ENCODE peak calls at places on chromosomes 13 and 19, in four cellular contexts. One of them, this sample, is unnamed.

GRCh38 chr19:35347171-35347929 is at the start of gene FFAR1:
- DNase-seq in hepatocyte: no peak
- DNase-seq in GM23248: no peak
- DNase-seq in PC-3: no peak
- DNase-seq in this sample: no peak

GRCh38 chr19:16088351-16088984 is 12.2 kb downstream of the TPM4 start:
- DNase-seq in hepatocyte: no peak
- DNase-seq in GM23248: no peak
- DNase-seq in PC-3: no peak
- DNase-seq in this sample: no peak

GRCh38 chr19:44703336-44704078 is 4.6 kb downstream of the CEACAM16 start:
- DNase-seq in hepatocyte: no peak
- DNase-seq in GM23248: no peak
- DNase-seq in PC-3: no peak
- DNase-seq in this sample: no peak

GRCh38 chr13:22562116-22562515 is 618.7 kb upstream of the SGCG start:
- DNase-seq in hepatocyte: no peak
- DNase-seq in GM23248: no peak
- DNase-seq in PC-3: no peak
- DNase-seq in this sample: no peak

GRCh38 chr13:99355267-99356215 is 48.3 kb upstream of the GPR183 start:
- DNase-seq in hepatocyte: no peak
- DNase-seq in GM23248: no peak
- DNase-seq in PC-3: no peak
- DNase-seq in this sample: no peak

GRCh38 chr13:100895656-100896055 is 221.1 kb upstream of the TMTC4 start:
- DNase-seq in hepatocyte: no peak
- DNase-seq in GM23248: no peak
- DNase-seq in PC-3: no peak
- DNase-seq in this sample: no peak

GRCh38 chr13:60629158-60629557 is 232.1 kb downstream of the TDRD3 start:
- DNase-seq in hepatocyte: no peak
- DNase-seq in GM23248: no peak
- DNase-seq in PC-3: no peak
- DNase-seq in this sample: peak

GRCh38 chr13:66657165-66657895 is 572.8 kb downstream of the PCDH9 start:
- DNase-seq in hepatocyte: peak
- DNase-seq in GM23248: peak
- DNase-seq in PC-3: peak
- DNase-seq in this sample: peak

GRCh38 chr13:74017301-74018092 is 116.7 kb downstream of the KLF12 start:
- DNase-seq in hepatocyte: no peak
- DNase-seq in GM23248: no peak
- DNase-seq in PC-3: no peak
- DNase-seq in this sample: no peak

GRCh38 chr13:99606322-99607089 is 105.2 kb downstream of the TM9SF2 start:
- DNase-seq in hepatocyte: peak
- DNase-seq in GM23248: peak
- DNase-seq in PC-3: peak
- DNase-seq in this sample: peak

GRCh38 chr19:5358173-5358800 is 17.7 kb upstream of the PTPRS start:
- DNase-seq in hepatocyte: no peak
- DNase-seq in GM23248: peak
- DNase-seq in PC-3: peak
- DNase-seq in this sample: peak

GRCh38 chr19:10270616-10271394 is at the start of gene ICAM1:
- DNase-seq in hepatocyte: peak
- DNase-seq in GM23248: peak
- DNase-seq in PC-3: peak
- DNase-seq in this sample: peak

GRCh38 chr19:40270362-40271089 is 14.6 kb downstream of the AKT2 start:
- DNase-seq in hepatocyte: no peak
- DNase-seq in GM23248: no peak
- DNase-seq in PC-3: no peak
- DNase-seq in this sample: peak

GRCh38 chr19:49073514-49074378 is 1.2 kb upstream of the KCNA7 start:
- DNase-seq in hepatocyte: no peak
- DNase-seq in GM23248: peak
- DNase-seq in PC-3: peak
- DNase-seq in this sample: peak

GRCh38 chr13:73220966-73221720 is 162.3 kb downstream of the KLF5 start:
- DNase-seq in hepatocyte: peak
- DNase-seq in GM23248: peak
- DNase-seq in PC-3: no peak
- DNase-seq in this sample: no peak

GRCh38 chr13:41008349-41008980 is 10.7 kb downstream of the ELF1 start:
- DNase-seq in hepatocyte: peak
- DNase-seq in GM23248: peak
- DNase-seq in PC-3: peak
- DNase-seq in this sample: no peak

GRCh38 chr19:28103916-28104315 is 1109.0 kb downstream of the UQCRFS1 start:
- DNase-seq in hepatocyte: no peak
- DNase-seq in GM23248: no peak
- DNase-seq in PC-3: no peak
- DNase-seq in this sample: peak

GRCh38 chr19:13057744-13058143 is 44.9 kb downstream of the LYL1 start:
- DNase-seq in hepatocyte: peak
- DNase-seq in GM23248: no peak
- DNase-seq in PC-3: no peak
- DNase-seq in this sample: no peak

GRCh38 chr19:47663435-47663910 is 49.7 kb upstream of the EHD2 start:
- DNase-seq in hepatocyte: peak
- DNase-seq in GM23248: peak
- DNase-seq in PC-3: peak
- DNase-seq in this sample: no peak

GRCh38 chr13:33480561-33480960 is 195.0 kb upstream of the STARD13 start:
- DNase-seq in hepatocyte: no peak
- DNase-seq in GM23248: peak
- DNase-seq in PC-3: no peak
- DNase-seq in this sample: no peak

GRCh38 chr19:48713041-48713863 is 6.3 kb downstream of the MAMSTR start:
- DNase-seq in hepatocyte: peak
- DNase-seq in GM23248: peak
- DNase-seq in PC-3: no peak
- DNase-seq in this sample: peak

GRCh38 chr19:34534206-34534605 is 52.6 kb downstream of the WTIP start:
- DNase-seq in hepatocyte: no peak
- DNase-seq in GM23248: no peak
- DNase-seq in PC-3: no peak
- DNase-seq in this sample: no peak

GRCh38 chr13:64457976-64458375 is 2772.2 kb downstream of the PCDH9 start:
- DNase-seq in hepatocyte: no peak
- DNase-seq in GM23248: no peak
- DNase-seq in PC-3: no peak
- DNase-seq in this sample: no peak

GRCh38 chr19:34274827-34275625 is 20.7 kb downstream of the GARRE1 start:
- DNase-seq in hepatocyte: no peak
- DNase-seq in GM23248: peak
- DNase-seq in PC-3: peak
- DNase-seq in this sample: no peak

GRCh38 chr13:41931337-41931736 is 29.6 kb downstream of the VWA8 start:
- DNase-seq in hepatocyte: no peak
- DNase-seq in GM23248: peak
- DNase-seq in PC-3: peak
- DNase-seq in this sample: no peak

GRCh38 chr13:40666058-40666904 is at the start of gene FOXO1:
- DNase-seq in hepatocyte: peak
- DNase-seq in GM23248: peak
- DNase-seq in PC-3: peak
- DNase-seq in this sample: peak

GRCh38 chr19:4083677-4084546 is 17.2 kb upstream of the ZBTB7A start:
- DNase-seq in hepatocyte: peak
- DNase-seq in GM23248: no peak
- DNase-seq in PC-3: peak
- DNase-seq in this sample: no peak

GRCh38 chr13:107832521-107833095 is 382.7 kb downstream of the LIG4 start:
- DNase-seq in hepatocyte: no peak
- DNase-seq in GM23248: no peak
- DNase-seq in PC-3: no peak
- DNase-seq in this sample: peak

GRCh38 chr13:110706570-110707378 is 858 bp upstream of the CARS2 start:
- DNase-seq in hepatocyte: no peak
- DNase-seq in GM23248: no peak
- DNase-seq in PC-3: no peak
- DNase-seq in this sample: no peak
- H3K4me3 ChIP-seq in hepatocyte: no peak
- H3K4me3 ChIP-seq in GM23248: peak
- H3K4me3 ChIP-seq in PC-3: peak
- H3K4me3 ChIP-seq in this sample: peak

DNA sequence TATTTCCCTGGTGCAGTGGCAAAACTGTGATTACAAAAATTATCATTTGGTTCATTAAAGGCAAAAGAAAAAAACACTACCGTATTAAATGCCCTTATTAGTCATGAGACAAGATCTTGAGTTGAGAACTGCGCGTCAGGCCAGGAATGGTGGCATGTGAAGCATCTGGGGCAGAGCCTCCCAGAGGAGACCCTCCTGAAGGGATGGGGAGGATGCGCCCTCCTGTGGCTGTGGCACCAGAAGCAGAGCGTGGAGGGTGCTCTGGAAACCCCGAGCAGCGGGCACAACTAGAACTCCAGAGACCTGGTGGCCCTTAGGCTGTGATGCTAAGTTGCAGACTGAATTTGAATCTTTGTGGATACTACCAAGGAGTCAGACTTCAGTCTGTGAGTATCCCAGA is 11.5 kb downstream of the CUL4A start:
- DNase-seq in hepatocyte: no peak
- DNase-seq in GM23248: no peak
- DNase-seq in PC-3: no peak
- DNase-seq in this sample: peak
- TF ChIP-seq EZH2phosphoT487 in hepatocyte: no peak
- TF ChIP-seq EZH2phosphoT487 in GM23248: no peak
- TF ChIP-seq EZH2phosphoT487 in PC-3: no peak
- TF ChIP-seq EZH2phosphoT487 in this sample: no peak

GRCh38 chr19:30228726-30229523 is 143.3 kb upstream of the ZNF536 start:
- DNase-seq in hepatocyte: peak
- DNase-seq in GM23248: peak
- DNase-seq in PC-3: no peak
- DNase-seq in this sample: peak
- H3K4me3 ChIP-seq in hepatocyte: peak
- H3K4me3 ChIP-seq in GM23248: peak
- H3K4me3 ChIP-seq in PC-3: no peak
- H3K4me3 ChIP-seq in this sample: peak

GRCh38 chr19:38933544-38933943 is 2.8 kb downstream of the MRPS12 start:
- DNase-seq in hepatocyte: no peak
- DNase-seq in GM23248: no peak
- DNase-seq in PC-3: no peak
- DNase-seq in this sample: no peak

GRCh38 chr19:38929929-38930775 is at the start of gene SARS2:
- DNase-seq in hepatocyte: peak
- DNase-seq in GM23248: peak
- DNase-seq in PC-3: peak
- DNase-seq in this sample: peak

GRCh38 chr19:38930776-38931761 is at the start of gene MRPS12:
- DNase-seq in hepatocyte: peak
- DNase-seq in GM23248: peak
- DNase-seq in PC-3: peak
- DNase-seq in this sample: peak

GRCh38 chr19:38928406-38929001 is 2.1 kb downstream of the SARS2 start:
- DNase-seq in hepatocyte: no peak
- DNase-seq in GM23248: no peak
- DNase-seq in PC-3: no peak
- DNase-seq in this sample: no peak

DNA sequence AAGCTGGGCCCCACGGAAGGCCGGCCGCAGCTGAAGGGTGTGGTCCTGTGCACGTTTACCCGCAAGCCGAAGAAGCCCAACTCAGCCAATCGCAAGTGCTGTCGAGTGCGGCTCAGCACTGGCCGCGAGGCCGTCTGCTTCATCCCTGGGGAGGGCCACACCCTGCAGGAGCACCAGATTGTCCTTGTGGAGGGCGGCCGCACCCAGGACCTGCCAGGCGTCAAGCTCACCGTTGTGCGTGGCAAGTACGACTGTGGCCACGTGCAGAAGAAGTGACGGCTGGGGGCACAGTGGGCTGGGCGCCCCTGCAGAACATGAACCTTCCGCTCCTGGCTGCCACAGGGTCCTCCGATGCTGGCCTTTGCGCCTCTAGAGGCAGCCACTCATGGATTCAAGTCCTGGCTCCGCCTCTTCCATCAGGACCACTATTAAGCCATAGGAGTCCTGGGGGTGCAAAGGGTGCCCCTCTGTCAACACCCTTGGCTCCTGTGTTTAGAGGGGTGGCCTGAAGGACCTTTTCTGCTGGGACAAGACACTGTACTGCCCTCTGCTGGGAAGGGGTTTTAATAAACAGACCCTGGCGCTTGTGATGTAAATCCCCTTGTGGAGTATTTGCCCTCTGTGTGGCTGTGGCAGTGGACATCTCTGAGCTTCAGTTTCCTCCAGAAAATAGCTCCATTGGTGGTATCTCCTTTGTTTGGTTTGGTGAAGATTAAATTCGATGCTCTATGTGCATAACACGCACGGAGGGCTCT is 1.9 kb downstream of the MRPS12 start:
- DNase-seq in hepatocyte: no peak
- DNase-seq in GM23248: peak
- DNase-seq in PC-3: peak
- DNase-seq in this sample: peak
- TF ChIP-seq EZH2phosphoT487 in hepatocyte: no peak
- TF ChIP-seq EZH2phosphoT487 in GM23248: no peak
- TF ChIP-seq EZH2phosphoT487 in PC-3: no peak
- TF ChIP-seq EZH2phosphoT487 in this sample: no peak

DNA sequence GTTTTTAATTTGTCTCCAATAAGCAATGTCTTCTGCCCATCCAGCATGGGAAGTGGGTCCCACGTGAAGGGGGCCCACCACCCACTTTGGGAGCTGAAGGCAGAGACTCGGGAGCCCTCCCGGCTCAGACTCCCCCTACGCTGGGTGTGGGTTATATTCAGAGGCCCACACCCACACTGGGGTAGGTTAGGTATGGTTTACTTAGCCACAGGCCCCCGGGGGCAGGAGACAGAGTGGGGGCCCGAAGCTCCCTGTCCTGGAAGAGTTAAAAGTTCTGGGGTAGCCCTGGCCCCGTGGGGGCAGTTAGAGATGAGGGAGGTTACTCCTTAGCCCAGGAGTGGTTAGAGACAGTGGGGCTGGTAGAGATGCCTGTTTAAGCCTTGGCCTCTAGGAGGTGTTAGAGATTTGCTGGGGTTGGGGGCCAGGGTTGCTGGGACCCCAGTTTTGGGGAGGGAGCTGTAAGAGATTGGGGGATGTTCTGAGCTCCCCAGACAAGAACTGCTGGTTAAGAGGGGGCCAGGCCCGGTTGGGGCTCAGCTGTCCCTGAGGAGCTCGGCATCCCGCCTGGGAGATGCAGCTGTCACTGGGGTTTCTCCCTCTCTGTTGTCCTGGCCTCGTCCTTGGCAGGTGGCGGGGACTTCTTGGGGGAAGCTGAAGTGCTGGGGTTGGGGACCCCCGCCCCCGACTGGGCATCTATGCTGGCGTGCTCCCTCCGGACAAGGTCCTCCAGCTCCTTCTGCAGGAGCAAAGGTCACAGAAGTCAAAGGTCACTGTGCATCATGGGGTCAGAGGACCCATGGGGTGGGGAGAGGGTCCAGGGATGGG is 712 bp upstream of the RINL start:
- DNase-seq in hepatocyte: no peak
- DNase-seq in GM23248: no peak
- DNase-seq in PC-3: no peak
- DNase-seq in this sample: no peak
- H3K4me3 ChIP-seq in hepatocyte: no peak
- H3K4me3 ChIP-seq in GM23248: no peak
- H3K4me3 ChIP-seq in PC-3: no peak
- H3K4me3 ChIP-seq in this sample: no peak

This sample was measured in neural progenitor cell.